ENCODE peak calls at places on chromosomes 1 and 21, in six cellular contexts. R is spleen, K is Panc1, S is breast epithelium, W is sigmoid colon, P is K562. Y is an unnamed sample.

GRCh38 chr21:18041012-18041411 is 203.6 kb upstream of the CHODL start:
- DNase-seq in R (no peak), K (no peak), S (no peak), W (no peak), P (peak; percentile 2), Y (no peak)

GRCh38 chr21:25970254-25970930 is 200.2 kb downstream of the APP start:
- DNase-seq in R (no peak), K (no peak), S (peak; percentile 59), W (no peak), P (no peak), Y (no peak)

GRCh38 chr1:43968348-43968948 is 1.4 kb upstream of the DPH2 start:
- DNase-seq in R (no peak), K (no peak), S (no peak), W (no peak), P (peak; percentile 74), Y (no peak)

GRCh38 chr1:45824607-45825006 is 21.2 kb downstream of the MAST2 start:
- DNase-seq in R (no peak), K (no peak), S (no peak), W (no peak), P (no peak), Y (no peak)

GRCh38 chr1:77467196-77467595 is 185.4 kb downstream of the AK5 start:
- DNase-seq in R (no peak), K (no peak), S (no peak), W (no peak), P (no peak), Y (no peak)

GRCh38 chr1:83802023-83802422 is 196.9 kb downstream of the TTLL7 start:
- DNase-seq in R (no peak), K (no peak), S (no peak), W (no peak), P (no peak), Y (no peak)

GRCh38 chr21:46065215-46065992 is 32.5 kb upstream of the COL6A2 start:
- DNase-seq in R (no peak), K (no peak), S (peak; percentile 54), W (peak; percentile 91), P (no peak), Y (peak; percentile 89)

GRCh38 chr1:215262106-215262505 is 179.6 kb downstream of the KCNK2 start:
- DNase-seq in R (no peak), K (no peak), S (no peak), W (no peak), P (no peak), Y (no peak)

GRCh38 chr1:27887215-27888035 is 15.1 kb downstream of the THEMIS2 start:
- DNase-seq in R (peak; percentile 81), K (no peak), S (peak; percentile 17), W (peak; percentile 61), P (no peak), Y (no peak)

GRCh38 chr1:64290420-64290819 is 87.0 kb downstream of the UBE2U start:
- DNase-seq in R (no peak), K (no peak), S (no peak), W (no peak), P (no peak), Y (no peak)

GRCh38 chr1:1371354-1371740 is 3.7 kb downstream of the AURKAIP1 start:
- DNase-seq in R (no peak), K (no peak), S (no peak), W (no peak), P (no peak), Y (no peak)

GRCh38 chr1:109793486-109794318 is 30.0 kb upstream of the EPS8L3 start:
- DNase-seq in R (no peak), K (no peak), S (peak; percentile 52), W (peak; percentile 65), P (peak; percentile 75), Y (peak; percentile 78)

GRCh38 chr21:36434144-36434543 is 45.8 kb downstream of the CLDN14 start:
- DNase-seq in R (no peak), K (no peak), S (no peak), W (no peak), P (no peak), Y (no peak)

GRCh38 chr21:38295997-38296764 is 39.4 kb downstream of the KCNJ15 start:
- DNase-seq in R (no peak), K (no peak), S (no peak), W (no peak), P (no peak), Y (no peak)

GRCh38 chr1:119918301-119918700 is 22.0 kb upstream of the ADAM30 start:
- DNase-seq in R (no peak), K (no peak), S (no peak), W (no peak), P (no peak), Y (no peak)

GRCh38 chr21:32414579-32415358 is 2.3 kb downstream of the EVA1C start:
- DNase-seq in R (no peak), K (no peak), S (no peak), W (no peak), P (peak; percentile 22), Y (no peak)

GRCh38 chr1:92882817-92883216 is 51.0 kb downstream of the RPL5 start:
- DNase-seq in R (no peak), K (no peak), S (no peak), W (no peak), P (no peak), Y (no peak)

GRCh38 chr1:24409535-24409934 is 4.0 kb downstream of the STPG1 start:
- DNase-seq in R (no peak), K (no peak), S (no peak), W (no peak), P (no peak), Y (no peak)

GRCh38 chr1:75264112-75264511 is 129.9 kb downstream of the LHX8 start:
- DNase-seq in R (no peak), K (no peak), S (no peak), W (no peak), P (no peak), Y (no peak)

GRCh38 chr1:6033986-6034749 is 11.5 kb upstream of the KCNAB2 start:
- DNase-seq in R (peak; percentile 86), K (no peak), S (no peak), W (no peak), P (peak; percentile 78), Y (no peak)

GRCh38 chr1:82790556-82790955 is 989.8 kb downstream of the ADGRL2 start:
- DNase-seq in R (no peak), K (no peak), S (no peak), W (no peak), P (no peak), Y (no peak)

GRCh38 chr1:159161001-159161718 is 10.3 kb upstream of the CADM3 start:
- DNase-seq in R (peak; percentile 82), K (peak; percentile 69), S (peak; percentile 67), W (peak; percentile 88), P (peak; percentile 76), Y (peak; percentile 84)
- TF ChIP-seq POLR2AphosphoS5 in R (no peak), K (no peak), S (no peak), W (no peak), P (no peak), Y (no peak)

DNA sequence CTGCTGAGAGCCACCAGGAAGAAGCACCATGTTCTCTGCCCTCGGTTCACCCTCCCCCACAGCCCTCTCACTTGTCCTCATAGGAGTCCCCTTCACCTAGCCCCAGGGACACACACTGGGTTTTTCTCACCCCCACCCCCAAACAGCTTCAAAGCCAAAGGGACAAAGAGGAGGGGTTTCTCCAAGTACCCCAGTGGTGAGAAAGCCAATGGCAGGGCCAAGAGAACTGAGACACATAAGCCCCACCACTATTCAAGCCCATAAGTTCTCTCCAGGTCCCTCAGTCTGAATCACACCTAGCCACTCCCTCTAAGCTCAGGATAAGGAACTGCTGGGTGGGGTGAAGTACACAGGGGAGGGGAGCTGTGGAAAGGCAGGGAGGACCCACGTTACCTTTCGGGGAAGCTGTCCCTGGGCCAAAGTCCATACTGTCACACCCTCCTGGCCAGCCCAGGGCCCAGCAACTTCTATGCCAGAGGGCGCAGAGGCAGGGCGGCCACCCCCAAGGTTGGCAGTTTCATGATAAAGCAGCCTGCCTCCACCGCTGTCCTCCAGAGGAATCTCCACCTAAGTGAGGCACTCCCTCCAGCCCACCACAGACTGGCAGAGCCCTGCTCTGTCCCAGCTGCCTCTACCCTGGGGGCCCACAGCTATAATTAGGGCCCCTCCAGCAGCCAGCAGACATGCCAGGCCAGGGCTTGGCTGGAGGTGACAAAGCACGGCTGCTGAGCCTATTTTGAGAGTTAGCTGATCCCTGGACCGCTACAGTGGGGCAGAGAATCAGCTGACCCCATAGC is 39.0 kb upstream of the PPP1R15B start:
- DNase-seq in R (peak; percentile 62), K (no peak), S (no peak), W (no peak), P (no peak), Y (no peak)
- H3K4me1 ChIP-seq in R (peaks cover 28% of the 10 kb centered on the region), K (peaks cover 3% of the 10 kb centered on the region), S (no peaks in the 10 kb centered on the region), W (peaks cover 14% of the 10 kb centered on the region), P (peaks cover 4% of the 10 kb centered on the region), Y (peaks cover 37% of the 10 kb centered on the region)

DNA sequence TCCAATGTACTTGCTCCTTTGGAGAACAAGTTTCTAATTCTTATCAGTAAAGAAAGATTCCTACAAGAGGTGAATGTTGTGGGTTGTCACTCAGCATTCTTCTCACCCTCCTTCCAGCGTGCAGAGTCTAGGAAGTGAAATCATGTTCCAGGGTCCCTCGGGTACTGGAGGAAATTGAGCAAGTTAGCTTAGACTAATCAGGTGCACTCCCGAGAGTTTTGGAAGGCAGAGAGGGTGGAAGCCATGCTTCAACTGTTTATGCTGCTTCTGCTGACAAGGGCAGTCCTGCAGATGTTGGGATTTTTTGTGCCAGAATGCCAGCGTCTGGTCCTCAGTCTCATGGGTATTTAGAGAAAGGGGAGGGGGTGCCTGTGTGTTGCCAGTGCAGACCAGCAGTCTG is 5.3 kb upstream of the C1orf115 start:
- DNase-seq in R (no peak), K (no peak), S (no peak), W (no peak), P (no peak), Y (no peak)
- TF ChIP-seq POLR2AphosphoS5 in R (no peak), K (no peak), S (no peak), W (no peak), P (no peak), Y (no peak)

DNA sequence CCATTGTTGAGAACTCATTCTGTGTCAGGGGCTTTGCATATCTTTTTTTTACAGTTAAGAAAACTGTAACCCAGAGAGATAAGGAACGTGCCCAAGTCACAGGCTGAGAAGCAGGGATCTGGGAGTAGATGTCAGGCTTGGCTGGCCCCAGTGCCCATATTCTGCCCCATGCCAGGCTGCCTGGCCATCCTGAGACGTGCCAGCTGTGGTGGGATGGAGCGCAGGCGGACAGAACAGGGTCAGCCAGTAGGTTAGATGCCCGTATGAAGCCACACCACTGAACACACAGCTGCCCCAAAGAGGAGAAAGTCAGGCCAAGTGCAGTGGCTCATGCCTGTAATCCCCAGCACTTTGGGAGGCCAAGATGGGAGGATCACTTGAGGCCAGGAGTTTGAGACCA is 55.9 kb downstream of the SLC66A1 start:
- DNase-seq in R (no peak), K (no peak), S (no peak), W (no peak), P (no peak), Y (no peak)
- H3K4me1 ChIP-seq in R (peaks cover 4% of the 10 kb centered on the region), K (peaks cover 10% of the 10 kb centered on the region), S (no peaks in the 10 kb centered on the region), W (peaks cover 34% of the 10 kb centered on the region), P (peaks cover 8% of the 10 kb centered on the region), Y (peaks cover 83% of the 10 kb centered on the region)

DNA sequence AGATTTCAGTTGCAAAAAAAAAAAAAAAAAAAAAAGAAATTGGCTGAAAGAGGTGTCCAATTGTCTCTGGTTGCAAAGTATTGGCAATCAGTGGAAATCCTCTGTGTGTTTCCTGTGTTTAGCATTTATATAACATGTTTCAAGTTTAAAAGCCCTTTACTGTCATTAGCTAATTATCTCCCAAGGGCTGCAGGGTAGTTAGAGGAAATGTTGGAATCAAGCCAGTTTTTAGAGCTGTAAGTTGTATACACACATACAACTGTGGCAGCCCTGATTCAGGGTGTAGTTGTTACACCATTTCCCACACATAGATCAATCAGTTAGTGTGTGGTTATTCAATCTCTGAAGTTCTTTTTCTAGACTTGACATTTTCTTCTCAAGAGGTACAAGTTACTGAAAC is 8.9 kb upstream of the ZNF326 start:
- DNase-seq in R (no peak), K (no peak), S (no peak), W (no peak), P (peak; percentile 19), Y (no peak)
- TF ChIP-seq POLR2AphosphoS5 in R (no peak), K (no peak), S (no peak), W (no peak), P (no peak), Y (no peak)